ENCODE peak calls at places on chromosomes 7 and 10, in seven cellular contexts. D is fibroblast of the aortic adventitia; S is pancreas; X is astrocyte of the hippocampus; C is CD8-positive, alpha-beta T cell; L is left cardiac atrium; K is GDM1. Q is an unnamed sample.

GRCh38 chr7:66815976-66816375 is 75.4 kb downstream of the RABGEF1 start:
- DNase-seq in K (no peak), D (no peak), L (no peak), S (no peak), C (no peak), X (no peak), Q (no peak)

GRCh38 chr10:12934777-12935176 is 66.7 kb downstream of the CCDC3 start:
- DNase-seq in X (no peak), K (no peak), L (no peak), S (no peak), D (peak), C (no peak), Q (no peak)

GRCh38 chr7:13800694-13801448 is 188.6 kb downstream of the ETV1 start:
- DNase-seq in L (no peak), C (no peak), D (peak), S (no peak), K (no peak), X (peak), Q (no peak)

GRCh38 chr10:36473122-36473521 is 652.3 kb upstream of the ANKRD30A start:
- DNase-seq in X (no peak), C (no peak), D (no peak), S (no peak), L (no peak), K (no peak), Q (no peak)

GRCh38 chr10:76430330-76430729 is 998.9 kb downstream of the LRMDA start:
- DNase-seq in C (no peak), D (peak), X (peak), S (no peak), L (no peak), K (no peak), Q (no peak)

GRCh38 chr10:59536151-59536550 is 173.5 kb downstream of the SLC16A9 start:
- DNase-seq in D (peak), S (no peak), X (peak), K (no peak), L (no peak), C (no peak), Q (no peak)

GRCh38 chr10:126158537-126158936 is 229.7 kb downstream of the ADAM12 start:
- DNase-seq in K (no peak), X (no peak), D (no peak), L (no peak), S (no peak), C (no peak), Q (no peak)

GRCh38 chr7:99975782-99976521 is at the start of gene AZGP1:
- DNase-seq in K (no peak), X (peak), C (no peak), L (no peak), S (peak), D (no peak), Q (peak)

GRCh38 chr7:85172530-85172941 is 14.3 kb downstream of the SEMA3D start:
- DNase-seq in K (no peak), X (peak), D (peak), S (no peak), C (no peak), L (no peak), Q (no peak)

GRCh38 chr7:144437370-144438191 is 34.1 kb upstream of the NOBOX start:
- DNase-seq in D (peak), S (no peak), L (peak), K (no peak), X (peak), C (peak), Q (peak)

GRCh38 chr10:64430690-64431323 is 909.6 kb downstream of the REEP3 start:
- DNase-seq in S (no peak), X (peak), K (no peak), D (no peak), C (no peak), L (no peak), Q (no peak)

GRCh38 chr10:28891058-28891713 is 213.9 kb downstream of the BAMBI start:
- DNase-seq in D (no peak), K (peak), X (no peak), S (no peak), L (no peak), C (no peak), Q (no peak)

GRCh38 chr10:34713875-34714274 is 101.2 kb downstream of the PARD3 start:
- DNase-seq in X (peak), S (no peak), L (no peak), D (peak), K (no peak), C (no peak), Q (no peak)

GRCh38 chr7:134041477-134041876 is 85.7 kb upstream of the LRGUK start:
- DNase-seq in C (no peak), S (no peak), X (no peak), L (no peak), K (no peak), D (no peak), Q (no peak)

GRCh38 chr10:124156524-124157225 is 63.3 kb upstream of the CHST15 start:
- DNase-seq in K (no peak), D (no peak), S (no peak), C (no peak), L (peak), X (no peak), Q (no peak)

GRCh38 chr10:16519250-16519907 is 2.3 kb downstream of the C1QL3 start:
- DNase-seq in C (no peak), S (peak), X (no peak), L (no peak), K (no peak), D (no peak), Q (no peak)

GRCh38 chr10:2898509-2898860 is 168.9 kb upstream of the PFKP start:
- DNase-seq in K (no peak), D (no peak), S (no peak), X (no peak), L (no peak), C (no peak), Q (no peak)

GRCh38 chr10:81309041-81309552 is 565.9 kb upstream of the NRG3 start:
- DNase-seq in S (peak), D (no peak), L (no peak), K (no peak), X (no peak), C (no peak), Q (no peak)

GRCh38 chr10:112304460-112304859 is 21.3 kb downstream of the TECTB start:
- DNase-seq in K (no peak), C (no peak), S (no peak), L (no peak), X (no peak), D (peak), Q (no peak)

GRCh38 chr10:93921338-93921737 is 27.6 kb downstream of the SLC35G1 start:
- DNase-seq in S (no peak), L (peak), X (no peak), K (no peak), C (peak), D (no peak), Q (no peak)

GRCh38 chr7:90345548-90346319 is 782 bp upstream of the GTPBP10 start:
- DNase-seq in X (peak), D (peak), C (no peak), K (no peak), L (no peak), S (no peak), Q (peak)

GRCh38 chr7:46291064-46291463 is 370.0 kb upstream of the IGFBP3 start:
- DNase-seq in X (peak), K (no peak), D (peak), C (no peak), L (no peak), S (peak), Q (no peak)

GRCh38 chr7:140231779-140232491 is 55.2 kb upstream of the KDM7A start:
- DNase-seq in L (no peak), S (no peak), D (no peak), K (no peak), X (no peak), C (peak), Q (peak)

GRCh38 chr7:5408777-5409176 is 14.9 kb downstream of the TNRC18 start:
- DNase-seq in C (no peak), X (peak), S (no peak), D (peak), K (no peak), L (no peak), Q (no peak)

GRCh38 chr7:65509368-65510186 is 135.9 kb downstream of the ZNF92 start:
- DNase-seq in X (peak), K (no peak), C (peak), D (no peak), S (peak), L (peak), Q (no peak)

GRCh38 chr10:583433-583832 is 106.0 kb downstream of the DIP2C start:
- DNase-seq in C (no peak), S (no peak), K (no peak), D (no peak), X (no peak), L (no peak), Q (no peak)

GRCh38 chr10:117418121-117418520 is 42.9 kb upstream of the PDZD8 start:
- DNase-seq in X (no peak), C (no peak), K (no peak), S (no peak), L (no peak), D (no peak), Q (no peak)

GRCh38 chr7:43199761-43200160 is 87.3 kb downstream of the HECW1 start:
- DNase-seq in L (no peak), C (no peak), D (no peak), X (no peak), S (no peak), K (no peak), Q (no peak)

GRCh38 chr7:43636093-43636492 is 53.2 kb downstream of the STK17A start:
- DNase-seq in K (no peak), D (peak), S (no peak), L (no peak), X (peak), C (no peak), Q (peak)

GRCh38 chr10:89985446-89985845 is 284.1 kb downstream of the KIF20B start:
- DNase-seq in L (no peak), D (no peak), X (no peak), S (no peak), K (no peak), C (no peak), Q (no peak)

GRCh38 chr7:8125680-8126444 is 136.1 kb downstream of the ICA1 start:
- DNase-seq in C (peak), S (no peak), D (no peak), L (peak), X (no peak), K (peak), Q (no peak)

GRCh38 chr10:123354521-123354920 is 200.3 kb downstream of the BUB3 start:
- DNase-seq in L (no peak), C (no peak), D (no peak), S (no peak), X (no peak), K (no peak), Q (peak)

GRCh38 chr10:28774051-28774995 is 97.0 kb downstream of the BAMBI start:
- DNase-seq in S (no peak), X (no peak), K (no peak), L (no peak), C (no peak), D (no peak), Q (no peak)

GRCh38 chr7:37201003-37201875 is 247.4 kb downstream of the ELMO1 start:
- DNase-seq in L (peak), C (peak), K (peak), S (peak), D (peak), X (peak), Q (peak)

GRCh38 chr7:70582921-70583895 is 548.7 kb upstream of the GALNT17 start:
- DNase-seq in S (no peak), K (no peak), X (peak), C (no peak), L (no peak), D (no peak), Q (no peak)

GRCh38 chr10:119409385-119409784 is 133.1 kb downstream of the RGS10 start:
- DNase-seq in C (no peak), X (no peak), D (no peak), S (no peak), K (no peak), L (no peak), Q (no peak)

Q was measured in prostate gland.